ENCODE peak calls at places on chromosomes 13 and 19, in seven cellular contexts. S is T-helper 9 cell; M is thoracic aorta; O is memory B cell; X is amniotic stem cell; R is CD4-positive, alpha-beta T cell; B is breast epithelium. L is an unnamed sample.

GRCh38 chr19:42286349-42287016 is 15.4 kb upstream of the PRR19 start:
- DNase-seq in O (no peak), R (no peak), X (no peak), M (no peak), S (no peak), B (no peak), L (no peak)

GRCh38 chr19:18057557-18057956 is 29.2 kb downstream of the IL12RB1 start:
- DNase-seq in O (no peak), S (no peak), X (no peak), M (no peak), B (no peak), R (no peak), L (no peak)

GRCh38 chr19:38072776-38073411 is 151.1 kb downstream of the DPF1 start:
- DNase-seq in O (no peak), R (no peak), M (no peak), X (no peak), S (no peak), B (no peak), L (no peak)

GRCh38 chr13:31001647-31002046 is 69.2 kb downstream of the TEX26 start:
- DNase-seq in B (no peak), X (no peak), R (no peak), M (no peak), S (no peak), O (no peak), L (no peak)

GRCh38 chr13:107233541-107233940 is 665.6 kb upstream of the ARGLU1 start:
- DNase-seq in M (no peak), S (no peak), O (no peak), B (no peak), R (no peak), X (no peak), L (no peak)

GRCh38 chr13:109126973-109127615 is 497.7 kb downstream of the MYO16 start:
- DNase-seq in M (no peak), S (no peak), O (no peak), R (no peak), B (no peak), X (no peak), L (no peak)

GRCh38 chr19:23914402-23915286 is at the start of gene ZNF726:
- DNase-seq in O (peak; percentile 80), S (peak; percentile 75), R (peak; percentile 77), M (peak; percentile 26), B (peak; percentile 88), X (peak; percentile 87), L (peak; percentile 96)

GRCh38 chr19:45103200-45103624 is 10.2 kb downstream of the PPP1R37 start:
- DNase-seq in B (no peak), S (no peak), X (no peak), M (no peak), R (peak; percentile 42), O (no peak), L (no peak)

GRCh38 chr19:48363500-48363809 is 285 bp downstream of the TMEM143 start:
- DNase-seq in X (no peak), M (no peak), B (no peak), R (peak; percentile 10), O (peak; percentile 27), S (no peak), L (no peak)

GRCh38 chr19:8361921-8362793 is 1.8 kb upstream of the ANGPTL4 start:
- DNase-seq in M (peak; percentile 94), O (no peak), X (peak; percentile 95), B (peak; percentile 97), R (no peak), S (no peak), L (peak; percentile 98)

GRCh38 chr19:36745870-36746269 is 26.7 kb downstream of the ZNF850 start:
- DNase-seq in X (no peak), B (no peak), O (no peak), S (no peak), R (no peak), M (no peak), L (no peak)

GRCh38 chr13:107375701-107376350 is 807.9 kb upstream of the ARGLU1 start:
- DNase-seq in R (no peak), M (no peak), B (no peak), X (no peak), O (no peak), S (no peak), L (peak; percentile 53)

GRCh38 chr13:70391678-70392077 is 283.4 kb upstream of the KLHL1 start:
- DNase-seq in O (no peak), M (no peak), S (no peak), R (no peak), B (no peak), X (no peak), L (no peak)

GRCh38 chr19:54952591-54953344 is 5.4 kb upstream of the NLRP7 start:
- DNase-seq in O (no peak), X (no peak), R (no peak), M (no peak), S (no peak), B (no peak), L (no peak)

GRCh38 chr19:8545743-8546142 is 31.5 kb downstream of the MYO1F start:
- DNase-seq in B (no peak), R (no peak), M (no peak), X (no peak), S (no peak), O (no peak), L (no peak)

GRCh38 chr13:101465877-101466276 is 13.4 kb downstream of the ITGBL1 start:
- DNase-seq in O (no peak), S (no peak), B (no peak), M (no peak), R (no peak), X (no peak), L (no peak)